ENCODE peak calls at places on chromosomes 2 and 18, in eight cellular contexts. N is NCI-H2029 treated with DMSO at 0.1 percent for 48 hours, O is endodermal cell, Q is right cardiac atrium, X is anterior cingulate cortex, U is lower lobe of right lung, D is activated gamma-delta T cell, A is HL-60. R is an unnamed sample.

GRCh38 chr2:181770145-181770544 is 89.8 kb upstream of the NEUROD1 start:
- DNase-seq in U (no peak), A (no peak), Q (no peak), X (no peak), D (no peak), O (no peak), N (no peak), R (no peak)

GRCh38 chr2:20016346-20016745 is 3.9 kb upstream of the MATN3 start:
- DNase-seq in U (no peak), Q (no peak), O (peak), D (no peak), N (no peak), A (no peak), X (no peak), R (no peak)

GRCh38 chr2:73063909-73064875 is 7.3 kb downstream of the SFXN5 start:
- DNase-seq in A (no peak), X (no peak), U (no peak), Q (no peak), N (no peak), D (no peak), O (peak), R (no peak)

GRCh38 chr18:70195852-70196434 is 9.5 kb downstream of the RTTN start:
- DNase-seq in Q (no peak), X (no peak), D (no peak), O (peak), U (no peak), A (peak), N (peak), R (no peak)

GRCh38 chr2:81481242-81481993 is 1176.9 kb upstream of the LRRTM1 start:
- DNase-seq in U (peak), O (no peak), A (no peak), X (no peak), N (peak), D (no peak), Q (peak), R (peak)

GRCh38 chr2:32926708-32927084 is 20.1 kb upstream of the LTBP1 start:
- DNase-seq in A (no peak), Q (no peak), X (no peak), U (no peak), O (peak), D (no peak), N (no peak), R (no peak)

GRCh38 chr2:190842606-190843104 is 38.0 kb upstream of the GLS start:
- DNase-seq in D (no peak), Q (no peak), O (no peak), U (no peak), A (no peak), X (no peak), N (no peak), R (no peak)

GRCh38 chr2:131154647-131155046 is 49.5 kb downstream of the PLEKHB2 start:
- DNase-seq in Q (no peak), A (no peak), U (no peak), D (peak), O (no peak), X (no peak), N (no peak), R (no peak)

GRCh38 chr2:181304011-181304844 is 153.0 kb upstream of the ITGA4 start:
- DNase-seq in X (no peak), D (no peak), U (no peak), N (no peak), O (no peak), A (no peak), Q (no peak), R (no peak)

GRCh38 chr2:109256921-109257320 is 127.9 kb downstream of the SH3RF3 start:
- DNase-seq in Q (no peak), D (no peak), O (no peak), A (no peak), X (no peak), N (no peak), U (no peak), R (no peak)

GRCh38 chr2:150162241-150162942 is 325.1 kb downstream of the RND3 start:
- DNase-seq in D (no peak), X (no peak), Q (no peak), N (no peak), O (no peak), U (no peak), A (no peak), R (no peak)

GRCh38 chr2:168740360-168740759 is 62.1 kb upstream of the NOSTRIN start:
- DNase-seq in X (no peak), Q (no peak), O (no peak), A (no peak), D (no peak), U (no peak), N (no peak), R (no peak)

GRCh38 chr2:25400576-25401241 is 59.0 kb upstream of the DNMT3A start:
- DNase-seq in D (no peak), X (no peak), U (no peak), O (no peak), N (no peak), A (no peak), Q (no peak), R (no peak)